ENCODE peak calls at places on chromosomes 3 and 15, in six cellular contexts. One of them, this sample, is unnamed.

GRCh38 chr3:111917300-111917699 is 58.2 kb downstream of the PHLDB2 start:
- DNase-seq in activated CD4-positive, alpha-beta memory T cell treated with anti-CD3 and anti-CD28 coated beads for 36 hours: no peak
- DNase-seq in fibroblast of pulmonary artery: peak
- DNase-seq in naive thymus-derived CD8-positive, alpha-beta T cell: no peak
- DNase-seq in CD4-positive, alpha-beta memory T cell: no peak
- DNase-seq in GM12865: no peak
- DNase-seq in this sample: no peak

GRCh38 chr3:46665763-46666470 is 27.6 kb downstream of the ALS2CL start:
- DNase-seq in GM12865: no peak
- DNase-seq in naive thymus-derived CD8-positive, alpha-beta T cell: peak
- DNase-seq in fibroblast of pulmonary artery: no peak
- DNase-seq in activated CD4-positive, alpha-beta memory T cell treated with anti-CD3 and anti-CD28 coated beads for 36 hours: peak
- DNase-seq in CD4-positive, alpha-beta memory T cell: no peak
- DNase-seq in this sample: no peak

GRCh38 chr3:142866841-142867631 is 21.8 kb downstream of the PCOLCE2 start:
- DNase-seq in activated CD4-positive, alpha-beta memory T cell treated with anti-CD3 and anti-CD28 coated beads for 36 hours: no peak
- DNase-seq in CD4-positive, alpha-beta memory T cell: no peak
- DNase-seq in fibroblast of pulmonary artery: no peak
- DNase-seq in naive thymus-derived CD8-positive, alpha-beta T cell: no peak
- DNase-seq in GM12865: no peak
- DNase-seq in this sample: no peak

GRCh38 chr3:23952646-23953045 is 7.6 kb downstream of the NR1D2 start:
- DNase-seq in GM12865: peak
- DNase-seq in activated CD4-positive, alpha-beta memory T cell treated with anti-CD3 and anti-CD28 coated beads for 36 hours: no peak
- DNase-seq in fibroblast of pulmonary artery: no peak
- DNase-seq in naive thymus-derived CD8-positive, alpha-beta T cell: no peak
- DNase-seq in CD4-positive, alpha-beta memory T cell: no peak
- DNase-seq in this sample: no peak

GRCh38 chr3:5707794-5708193 is 520.3 kb downstream of the EDEM1 start:
- DNase-seq in CD4-positive, alpha-beta memory T cell: no peak
- DNase-seq in naive thymus-derived CD8-positive, alpha-beta T cell: no peak
- DNase-seq in GM12865: peak
- DNase-seq in fibroblast of pulmonary artery: no peak
- DNase-seq in activated CD4-positive, alpha-beta memory T cell treated with anti-CD3 and anti-CD28 coated beads for 36 hours: no peak
- DNase-seq in this sample: no peak

GRCh38 chr15:45378913-45379262 is 544 bp upstream of the GATM start:
- DNase-seq in CD4-positive, alpha-beta memory T cell: no peak
- DNase-seq in fibroblast of pulmonary artery: no peak
- DNase-seq in activated CD4-positive, alpha-beta memory T cell treated with anti-CD3 and anti-CD28 coated beads for 36 hours: no peak
- DNase-seq in naive thymus-derived CD8-positive, alpha-beta T cell: no peak
- DNase-seq in GM12865: no peak
- DNase-seq in this sample: no peak

GRCh38 chr3:139848660-139849059 is 86.3 kb upstream of the CLSTN2 start:
- DNase-seq in GM12865: no peak
- DNase-seq in CD4-positive, alpha-beta memory T cell: no peak
- DNase-seq in fibroblast of pulmonary artery: no peak
- DNase-seq in naive thymus-derived CD8-positive, alpha-beta T cell: no peak
- DNase-seq in activated CD4-positive, alpha-beta memory T cell treated with anti-CD3 and anti-CD28 coated beads for 36 hours: no peak
- DNase-seq in this sample: no peak

GRCh38 chr3:43838877-43839276 is 148.1 kb downstream of the ABHD5 start:
- DNase-seq in GM12865: no peak
- DNase-seq in CD4-positive, alpha-beta memory T cell: no peak
- DNase-seq in activated CD4-positive, alpha-beta memory T cell treated with anti-CD3 and anti-CD28 coated beads for 36 hours: no peak
- DNase-seq in naive thymus-derived CD8-positive, alpha-beta T cell: no peak
- DNase-seq in fibroblast of pulmonary artery: no peak
- DNase-seq in this sample: no peak